ENCODE peak calls at places on chromosomes 5 and 9, in four cellular contexts. N is WTC11, A is HepG2, D is K562. K is an unnamed sample.

GRCh38 chr5:179146277-179146676 is 86.1 kb downstream of the ZNF354C start:
- DNase-seq in A (no peak), N (no peak), D (no peak), K (no peak)

GRCh38 chr5:39498247-39498952 is 73.6 kb upstream of the DAB2 start:
- DNase-seq in A (no peak), D (peak; percentile 12), N (no peak), K (no peak)

GRCh38 chr5:68260455-68260854 is 44.9 kb downstream of the PIK3R1 start:
- DNase-seq in N (no peak), A (no peak), D (no peak), K (no peak)

GRCh38 chr5:153831976-153832375 is 206.7 kb downstream of the FAM114A2 start:
- DNase-seq in D (peak; percentile 74), A (peak; percentile 5), N (no peak), K (peak; percentile 62)

GRCh38 chr9:100473271-100474081 is 527 bp downstream of the TMEFF1 start:
- DNase-seq in A (no peak), D (peak; percentile 46), N (peak; percentile 54), K (peak; percentile 44)

GRCh38 chr5:172768573-172769323 is 2.2 kb downstream of the DUSP1 start:
- DNase-seq in N (no peak), D (no peak), A (no peak), K (no peak)

GRCh38 chr9:87179556-87180340 is 232.4 kb upstream of the GAS1 start:
- DNase-seq in N (no peak), D (no peak), A (no peak), K (no peak)

GRCh38 chr5:101160002-101160401 is 256.9 kb upstream of the ST8SIA4 start:
- DNase-seq in D (no peak), N (no peak), A (no peak), K (no peak)

GRCh38 chr5:176868731-176869130 is 30.4 kb downstream of the HK3 start:
- DNase-seq in A (no peak), D (no peak), N (no peak), K (no peak)

GRCh38 chr5:149837680-149838269 is 106.8 kb downstream of the PDE6A start:
- DNase-seq in N (peak; percentile 83), A (peak; percentile 54), D (peak; percentile 76), K (peak; percentile 93)

GRCh38 chr9:87792831-87793288 is 66.9 kb downstream of the CTSL start:
- DNase-seq in A (peak; percentile 46), D (peak; percentile 94), N (no peak), K (peak; percentile 84)

GRCh38 chr9:6214903-6215302 is 704 bp upstream of the IL33 start:
- DNase-seq in A (no peak), N (no peak), D (no peak), K (no peak)

GRCh38 chr9:124267271-124267807 is 9.6 kb downstream of the NEK6 start:
- DNase-seq in A (no peak), N (no peak), D (no peak), K (peak; percentile 79)

GRCh38 chr9:75615284-75615683 is 275.2 kb upstream of the PCSK5 start:
- DNase-seq in N (no peak), D (no peak), A (no peak), K (no peak)

GRCh38 chr5:38871790-38872551 is 26.2 kb downstream of the OSMR start:
- DNase-seq in N (no peak), A (peak; percentile 23), D (peak; percentile 28), K (peak; percentile 97)

GRCh38 chr9:6739218-6739617 is 18.6 kb upstream of the KDM4C start:
- DNase-seq in N (no peak), D (peak; percentile 17), A (peak; percentile 39), K (peak; percentile 36)

GRCh38 chr9:138044485-138045383 is 167.2 kb downstream of the CACNA1B start:
- DNase-seq in A (no peak), D (no peak), N (no peak), K (no peak)
- TF ChIP-seq HMGXB4 in A (no peak), D (no peak), N (no peak), K (no peak)

DNA sequence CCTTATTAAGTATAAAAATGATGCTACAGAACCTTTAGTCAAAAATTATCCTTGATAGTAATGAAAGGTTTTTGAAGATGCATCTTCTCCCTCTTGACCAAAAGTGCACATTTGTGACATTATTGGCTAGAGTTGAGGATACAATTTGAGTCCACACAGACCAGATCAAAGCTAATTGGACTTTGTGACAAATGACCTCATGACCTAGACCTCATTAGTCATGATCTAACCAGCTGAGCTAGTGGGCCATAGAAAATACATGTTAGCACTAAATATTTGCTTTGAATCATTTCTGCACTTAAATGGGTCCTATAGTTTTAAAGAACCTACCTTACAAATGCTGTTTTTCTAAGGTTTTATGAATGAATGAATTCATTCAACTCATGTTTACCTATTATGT is 182.1 kb downstream of the RFX3 start:
- DNase-seq in N (no peak), D (no peak), A (peak; percentile 76), K (no peak)
- TF ChIP-seq HMGXB4 in N (no peak), D (no peak), A (no peak), K (no peak)

GRCh38 chr5:125026900-125027731 is 280.7 kb upstream of the ZNF608 start:
- DNase-seq in A (no peak), D (no peak), N (no peak), K (no peak)
- TF ChIP-seq HMGXB4 in A (no peak), D (no peak), N (no peak), K (no peak)

GRCh38 chr9:98942906-98943681 is 613 bp upstream of the COL15A1 start:
- DNase-seq in N (no peak), D (no peak), A (no peak), K (no peak)
- TF ChIP-seq HMGXB4 in N (no peak), D (no peak), A (no peak), K (no peak)

GRCh38 chr9:31124389-31124788 is 1260.1 kb upstream of the ACO1 start:
- DNase-seq in D (no peak), A (no peak), N (no peak), K (no peak)

GRCh38 chr9:31119882-31120481 is 1264.5 kb upstream of the ACO1 start:
- DNase-seq in A (peak; percentile 19), N (peak; percentile 16), D (no peak), K (peak; percentile 21)
- TF ChIP-seq HMGXB4 in A (no peak), N (no peak), D (no peak), K (no peak)

DNA sequence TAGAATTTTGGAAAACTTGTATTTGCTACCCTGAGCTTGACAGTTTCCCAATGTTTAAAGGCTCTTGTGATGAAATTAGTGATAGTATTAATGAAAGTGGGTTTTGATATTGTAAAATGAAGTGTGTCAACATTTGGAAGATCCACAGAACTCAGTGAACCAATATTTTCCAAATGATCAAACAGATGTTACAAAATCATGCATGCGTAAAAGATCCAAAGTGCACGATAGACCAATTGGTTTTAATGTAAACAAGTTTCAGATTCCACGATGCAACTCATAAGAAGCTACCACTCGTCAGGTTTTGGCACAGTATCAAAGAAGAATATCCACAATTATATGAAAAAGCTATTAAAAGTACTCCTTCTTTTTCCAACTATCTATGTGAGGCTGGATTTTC is 82.3 kb downstream of the SLC38A9 start:
- DNase-seq in A (peak; percentile 43), D (no peak), N (no peak), K (no peak)
- TF ChIP-seq HMGXB4 in A (no peak), D (no peak), N (no peak), K (no peak)

GRCh38 chr9:126162611-126163381 is 163.8 kb upstream of the MVB12B start:
- DNase-seq in N (no peak), A (no peak), D (no peak), K (no peak)
- TF ChIP-seq HMGXB4 in N (no peak), A (no peak), D (no peak), K (no peak)

DNA sequence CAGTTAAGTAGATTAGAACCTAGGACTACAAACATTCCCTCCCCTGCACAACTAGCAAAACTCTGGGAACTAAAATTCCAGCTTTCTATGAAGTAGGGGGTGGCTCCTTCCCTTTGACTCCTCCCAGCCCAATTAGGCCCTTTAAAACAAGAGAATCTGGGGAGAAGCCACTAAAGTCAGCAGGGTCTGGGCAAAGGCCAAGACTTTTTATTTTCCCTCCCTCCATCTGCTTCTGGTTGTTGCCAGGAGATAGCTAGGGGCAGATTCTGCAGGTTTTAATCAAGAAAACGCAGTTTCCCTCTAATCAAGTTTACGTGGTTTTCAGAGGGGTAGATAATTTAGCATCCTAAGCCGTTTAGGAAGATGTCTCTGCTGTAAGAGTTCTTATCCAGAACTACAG is 114.6 kb upstream of the CDH6 start:
- DNase-seq in D (no peak), A (no peak), N (no peak), K (no peak)
- TF ChIP-seq HMGXB4 in D (no peak), A (no peak), N (no peak), K (no peak)